ENCODE peak calls at places on chromosomes 4 and X, in ten cellular contexts. F is Caco-2, I is GM12865, V is transverse colon, Z is esophagus muscularis mucosa, O is fibroblast of pulmonary artery, C is tibial artery, G is kidney epithelial cell, U is GM23338, Y is pancreas. R is an unnamed sample.

GRCh38 chrX:41596586-41596985 is 92.2 kb upstream of the GPR34 start:
- DNase-seq in C (no peak), O (peak), F (no peak), Y (no peak), Z (no peak), V (no peak), G (peak), U (no peak), I (peak), R (peak)

GRCh38 chr4:17490575-17491059 is 21.3 kb downstream of the QDPR start:
- DNase-seq in O (no peak), I (no peak), C (no peak), Y (peak), U (no peak), G (no peak), F (no peak), V (no peak), Z (no peak), R (no peak)

GRCh38 chr4:87130482-87130881 is 89.9 kb downstream of the KLHL8 start:
- DNase-seq in C (no peak), F (no peak), G (no peak), U (no peak), Z (no peak), Y (no peak), I (no peak), O (no peak), V (no peak), R (no peak)

GRCh38 chr4:7811536-7812190 is 128.0 kb downstream of the AFAP1 start:
- DNase-seq in U (peak), V (peak), F (peak), G (no peak), I (no peak), C (no peak), Y (no peak), O (peak), Z (no peak), R (no peak)

GRCh38 chrX:107537815-107538214 is 88.4 kb downstream of the FRMPD3 start:
- DNase-seq in F (peak), C (no peak), U (peak), Z (no peak), G (no peak), O (peak), I (peak), Y (peak), V (no peak), R (peak)

GRCh38 chr4:180462116-180462515 is 1781.1 kb upstream of the TENM3 start:
- DNase-seq in U (no peak), V (no peak), I (no peak), F (no peak), Z (no peak), C (no peak), O (no peak), Y (no peak), G (no peak), R (no peak)

GRCh38 chrX:115889121-115889890 is 281.2 kb upstream of the AGTR2 start:
- DNase-seq in I (no peak), V (no peak), O (no peak), F (no peak), U (no peak), C (no peak), Y (peak), G (no peak), Z (no peak), R (no peak)

GRCh38 chr4:105147226-105148151 is 813 bp downstream of the TET2 start:
- DNase-seq in G (no peak), Z (no peak), F (peak), Y (no peak), C (no peak), U (peak), O (peak), I (peak), V (peak), R (peak)

GRCh38 chr4:119977135-119977534 is 89.5 kb downstream of the MAD2L1 start:
- DNase-seq in Y (no peak), I (no peak), C (no peak), U (no peak), O (no peak), F (no peak), V (no peak), G (no peak), Z (no peak), R (no peak)

GRCh38 chr4:4541040-4541631 is 712 bp downstream of the STX18 start:
- DNase-seq in G (no peak), I (peak), U (no peak), O (peak), Y (peak), C (no peak), Z (no peak), V (peak), F (peak), R (peak)

GRCh38 chr4:40185830-40186664 is 10.8 kb upstream of the RHOH start:
- DNase-seq in U (no peak), V (no peak), Y (no peak), I (peak), F (no peak), O (no peak), G (no peak), Z (no peak), C (no peak), R (no peak)

GRCh38 chr4:145828802-145829485 is 109.7 kb downstream of the ZNF827 start:
- DNase-seq in G (no peak), Z (no peak), U (no peak), C (no peak), Y (no peak), I (peak), O (no peak), V (no peak), F (no peak), R (no peak)

GRCh38 chrX:49272426-49272825 is 2.8 kb downstream of the PPP1R3F start:
- DNase-seq in G (no peak), F (no peak), Y (no peak), O (no peak), I (no peak), C (no peak), Z (no peak), U (no peak), V (no peak), R (no peak)
- H3K4me3 ChIP-seq in G (no peak), F (no peak), Y (no peak), O (no peak), I (no peak), C (no peak), Z (no peak), U (no peak), V (no peak), R (no peak)

GRCh38 chr4:45437381-45437780 is 686.5 kb downstream of the GABRG1 start:
- DNase-seq in V (no peak), Y (no peak), O (no peak), I (no peak), Z (no peak), F (no peak), C (no peak), U (no peak), G (no peak), R (no peak)

GRCh38 chr4:45438047-45438446 is 685.8 kb downstream of the GABRG1 start:
- DNase-seq in F (no peak), U (no peak), G (no peak), Z (no peak), I (no peak), O (no peak), V (no peak), C (no peak), Y (no peak), R (no peak)

DNA sequence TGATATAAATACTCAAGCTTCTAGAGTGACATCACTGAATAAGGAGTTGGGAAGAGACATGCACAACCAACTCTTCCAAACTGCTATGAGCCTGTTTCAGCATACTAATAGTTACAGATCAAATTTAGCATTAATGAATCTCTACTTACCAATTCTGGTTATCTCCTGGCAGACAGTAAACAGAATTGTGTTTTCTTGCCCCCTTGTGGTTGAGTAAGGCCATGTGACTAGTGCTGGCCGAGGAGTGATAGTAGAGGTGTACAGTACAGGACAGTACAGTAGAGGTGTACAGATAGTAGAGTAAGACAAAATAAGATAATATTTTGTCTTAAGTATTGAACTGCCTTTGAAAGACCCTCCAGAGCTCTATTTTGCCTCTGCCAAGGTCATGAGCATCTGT is 681.4 kb downstream of the GABRG1 start:
- DNase-seq in O (peak), Z (no peak), I (peak), U (peak), F (peak), G (no peak), Y (no peak), V (no peak), C (no peak), R (peak)
- TF ChIP-seq CTCF in O (peak), Z (peak), I (peak), U (peak), F (peak), G (peak), Y (no peak), V (no peak), C (no peak), R (peak)

GRCh38 chrX:155612312-155613224 is at the start of gene TMLHE:
- DNase-seq in V (peak), U (peak), G (no peak), F (peak), C (peak), O (peak), I (peak), Y (peak), Z (no peak), R (peak)

GRCh38 chrX:155615938-155616337 is 3.2 kb upstream of the TMLHE start:
- DNase-seq in I (no peak), C (no peak), V (no peak), F (no peak), Z (no peak), U (no peak), O (no peak), Y (no peak), G (no peak), R (no peak)

GRCh38 chrX:155613927-155614559 is 1.3 kb upstream of the TMLHE start:
- DNase-seq in C (no peak), F (no peak), V (no peak), Z (no peak), U (no peak), O (no peak), Y (no peak), I (no peak), G (no peak), R (no peak)

DNA sequence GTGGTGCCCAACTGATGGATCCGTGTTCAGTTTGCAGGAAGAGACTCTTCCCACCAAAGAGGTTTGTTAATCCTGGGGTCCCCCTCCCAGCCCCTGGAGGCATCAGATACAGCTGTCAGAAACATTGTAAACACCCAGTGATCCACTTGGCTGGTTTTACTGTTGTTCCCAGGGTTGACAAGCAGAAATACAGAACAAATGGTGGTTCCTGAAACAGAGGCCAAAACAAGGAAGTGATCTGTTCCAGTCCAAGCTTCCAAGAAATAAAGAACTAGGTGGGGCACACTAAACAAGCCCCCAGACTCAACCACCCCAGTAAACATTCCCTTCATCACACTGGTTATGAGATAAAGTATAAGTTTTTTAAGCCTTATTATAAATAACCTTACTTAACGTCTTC is 1.4 kb downstream of the TMLHE start:
- DNase-seq in Z (no peak), G (no peak), F (no peak), V (no peak), Y (no peak), I (no peak), U (no peak), C (no peak), O (no peak), R (no peak)
- H3K4me3 ChIP-seq in Z (peak), G (no peak), F (no peak), V (no peak), Y (no peak), I (peak), U (peak), C (peak), O (peak), R (no peak)

DNA sequence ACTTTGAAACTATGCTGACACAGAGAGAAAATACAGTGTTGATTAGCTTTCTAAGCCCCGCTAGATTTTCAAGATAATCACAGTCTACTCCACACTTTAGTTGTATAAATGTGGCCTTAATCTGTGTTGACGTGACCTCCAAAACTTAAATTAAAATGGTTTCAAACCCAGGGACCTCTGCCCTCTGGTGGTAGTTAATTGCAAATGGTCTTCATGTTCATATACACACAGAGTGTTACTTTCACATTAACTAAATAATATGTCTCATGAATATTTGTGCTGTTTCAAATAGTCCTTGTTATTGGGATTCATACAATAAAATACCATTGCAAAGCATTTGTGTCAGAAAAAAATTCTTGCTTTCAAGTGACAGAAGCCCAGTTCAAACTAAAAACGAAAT is 64.3 kb downstream of the TASL start:
- DNase-seq in Z (no peak), I (peak), F (no peak), Y (no peak), O (peak), V (no peak), U (peak), G (no peak), C (no peak), R (no peak)
- TF ChIP-seq CTCF in Z (peak), I (peak), F (peak), Y (peak), O (peak), V (peak), U (peak), G (peak), C (no peak), R (peak)

GRCh38 chr4:150583287-150584197 is 1.6 kb downstream of the MAB21L2 start:
- DNase-seq in Y (no peak), G (no peak), C (peak), O (peak), I (no peak), F (no peak), V (peak), U (peak), Z (no peak), R (peak)
- H3K4me3 ChIP-seq in Y (no peak), G (no peak), C (peak), O (peak), I (no peak), F (no peak), V (peak), U (peak), Z (peak), R (peak)

R was measured in astrocyte of the spinal cord.